ENCODE peak calls at places on chromosomes 6 and 20, in seven cellular contexts. J is fibroblast of the aortic adventitia, Q is epithelial cell of esophagus, O is HL-60, V is PC-9, Z is fibroblast of lung, P is stomach. T is an unnamed sample.

GRCh38 chr20:22791432-22791831 is 207.1 kb upstream of the FOXA2 start:
- DNase-seq in J (no peak), Q (no peak), O (no peak), V (no peak), Z (no peak), P (no peak), T (no peak)

GRCh38 chr6:87350516-87350915 is 5.9 kb downstream of the C6orf163 start:
- DNase-seq in J (no peak), Q (no peak), O (no peak), V (no peak), Z (no peak), P (no peak), T (no peak)

GRCh38 chr6:4460595-4461475 is 315.4 kb upstream of the CDYL start:
- DNase-seq in J (peak; percentile 84), Q (peak; percentile 43), O (no peak), V (no peak), Z (peak; percentile 70), P (peak; percentile 29), T (peak; percentile 96)

GRCh38 chr6:26273673-26274595 is 91.1 kb upstream of the BTN3A2 start:
- DNase-seq in J (peak; percentile 53), Q (peak; percentile 30), O (no peak), V (no peak), Z (peak; percentile 52), P (no peak), T (no peak)

GRCh38 chr6:37781788-37782187 is 37.7 kb upstream of the ZFAND3 start:
- DNase-seq in J (no peak), Q (no peak), O (no peak), V (no peak), Z (no peak), P (no peak), T (no peak)

GRCh38 chr6:165636415-165637048 is 26.5 kb downstream of the PDE10A start:
- DNase-seq in J (peak; percentile 54), Q (no peak), O (no peak), V (no peak), Z (no peak), P (no peak), T (no peak)

GRCh38 chr6:25952535-25952934 is 10.1 kb upstream of the TRIM38 start:
- DNase-seq in J (no peak), Q (no peak), O (no peak), V (no peak), Z (no peak), P (no peak), T (no peak)

GRCh38 chr6:31139599-31139998 is 733 bp upstream of the PSORS1C2 start:
- DNase-seq in J (peak; percentile 58), Q (no peak), O (no peak), V (no peak), Z (no peak), P (no peak), T (no peak)

GRCh38 chr6:13397359-13398080 is 69.2 kb upstream of the TBC1D7 start:
- DNase-seq in J (no peak), Q (no peak), O (no peak), V (no peak), Z (no peak), P (no peak), T (no peak)

GRCh38 chr20:60372282-60372681 is 414.1 kb downstream of the CDH26 start:
- DNase-seq in J (no peak), Q (no peak), O (no peak), V (no peak), Z (no peak), P (no peak), T (no peak)

GRCh38 chr6:143999406-143999805 is 8.7 kb downstream of the PLAGL1 start:
- DNase-seq in J (peak; percentile 99), Q (peak; percentile 62), O (no peak), V (peak; percentile 38), Z (peak; percentile 91), P (no peak), T (no peak)

GRCh38 chr6:40882321-40882720 is 156.7 kb downstream of the UNC5CL start:
- DNase-seq in J (no peak), Q (no peak), O (no peak), V (no peak), Z (no peak), P (no peak), T (no peak)

GRCh38 chr6:151107897-151108427 is 131.8 kb upstream of the AKAP12 start:
- DNase-seq in J (no peak), Q (no peak), O (no peak), V (no peak), Z (no peak), P (no peak), T (no peak)

GRCh38 chr6:165186041-165186440 is 123.4 kb downstream of the C6orf118 start:
- DNase-seq in J (peak; percentile 5), Q (no peak), O (no peak), V (no peak), Z (no peak), P (no peak), T (no peak)

GRCh38 chr20:62708591-62709536 is at the start of gene NTSR1:
- DNase-seq in J (peak; percentile 24), Q (peak; percentile 17), O (peak; percentile 57), V (no peak), Z (no peak), P (no peak), T (no peak)

GRCh38 chr20:4018015-4018748 is 2.8 kb upstream of the RNF24 start:
- DNase-seq in J (peak; percentile 31), Q (peak; percentile 84), O (no peak), V (peak; percentile 98), Z (no peak), P (no peak), T (no peak)

GRCh38 chr6:134676307-134677281 is 273.3 kb downstream of the ALDH8A1 start:
- DNase-seq in J (no peak), Q (peak; percentile 57), O (no peak), V (no peak), Z (peak; percentile 63), P (peak; percentile 49), T (no peak)

GRCh38 chr6:23086100-23086499 is 516.7 kb downstream of the HDGFL1 start:
- DNase-seq in J (no peak), Q (no peak), O (no peak), V (no peak), Z (no peak), P (no peak), T (no peak)

GRCh38 chr6:23077797-23078196 is 508.4 kb downstream of the HDGFL1 start:
- DNase-seq in J (no peak), Q (no peak), O (no peak), V (no peak), Z (no peak), P (no peak), T (no peak)

DNA sequence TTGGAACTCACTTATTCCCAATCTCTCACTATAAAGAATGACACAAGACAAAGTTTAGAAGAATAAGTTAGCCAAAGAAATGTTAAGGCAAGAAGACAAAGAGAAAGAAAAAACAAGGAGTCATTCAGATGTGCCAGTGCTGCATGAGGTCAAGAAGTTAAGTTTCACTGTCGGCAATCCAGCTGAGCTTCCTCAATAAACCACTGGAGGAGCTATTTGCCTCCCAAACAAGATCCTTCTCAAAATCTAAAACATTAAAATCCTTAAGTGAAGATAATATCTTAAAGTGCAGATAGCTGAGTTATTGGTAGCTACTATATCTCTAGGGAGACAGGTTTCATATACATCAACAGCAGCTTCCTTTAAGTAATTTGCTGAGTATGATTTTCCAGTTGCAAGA is 512.3 kb downstream of the HDGFL1 start:
- DNase-seq in J (no peak), Q (no peak), O (no peak), V (no peak), Z (peak; percentile 18), P (no peak), T (no peak)
- TF ChIP-seq CTCF in J (peak; percentile 25), Q (peak; percentile 42), O (no peak), V (peak; percentile 32), Z (peak; percentile 41), P (no peak), T (no peak)

GRCh38 chr20:45998761-45999160 is 9.9 kb upstream of the MMP9 start:
- DNase-seq in J (no peak), Q (no peak), O (peak; percentile 71), V (no peak), Z (no peak), P (no peak), T (peak; percentile 58)

GRCh38 chr20:46001498-46001897 is 7.2 kb upstream of the MMP9 start:
- DNase-seq in J (no peak), Q (no peak), O (no peak), V (no peak), Z (no peak), P (no peak), T (peak; percentile 27)

GRCh38 chr20:45998337-45998736 is 10.4 kb upstream of the MMP9 start:
- DNase-seq in J (no peak), Q (peak; percentile 45), O (peak; percentile 72), V (no peak), Z (no peak), P (no peak), T (peak; percentile 61)

GRCh38 chr20:46000571-46001145 is 8.1 kb upstream of the MMP9 start:
- DNase-seq in J (no peak), Q (no peak), O (no peak), V (no peak), Z (no peak), P (no peak), T (peak; percentile 32)

GRCh38 chr20:45999908-46000570 is 8.7 kb upstream of the MMP9 start:
- DNase-seq in J (no peak), Q (no peak), O (no peak), V (no peak), Z (no peak), P (no peak), T (peak; percentile 58)
- H3K4me3 ChIP-seq in J (no peak overlapping the region), Q (no peak overlapping the region), O (no peak overlapping the region), V (no peak overlapping the region), Z (no peak overlapping the region), P (no peak overlapping the region), T (no peak overlapping the region)

DNA sequence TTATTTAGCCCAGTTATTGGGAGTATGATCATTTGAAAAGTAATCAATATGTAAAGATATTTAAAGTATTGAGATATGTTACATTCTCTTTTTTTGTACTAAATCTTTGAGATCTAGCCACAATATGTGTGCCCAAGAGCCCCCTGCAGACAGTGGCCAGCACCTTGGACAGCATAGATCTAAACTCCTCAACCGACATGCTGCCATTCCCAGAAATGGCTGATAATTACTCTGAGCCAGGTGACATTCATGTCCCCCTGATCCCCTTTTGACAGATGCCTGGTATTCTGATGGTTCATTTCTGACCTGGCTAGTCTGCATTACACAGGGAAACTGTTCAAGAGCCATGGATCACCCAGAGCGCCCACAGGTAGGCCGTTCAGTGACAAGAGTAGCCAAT is 177.1 kb downstream of the ZDHHC14 start:
- DNase-seq in J (no peak), Q (no peak), O (no peak), V (no peak), Z (no peak), P (no peak), T (no peak)
- TF ChIP-seq CTCF in J (no peak), Q (no peak), O (no peak), V (no peak), Z (no peak), P (no peak), T (no peak)

DNA sequence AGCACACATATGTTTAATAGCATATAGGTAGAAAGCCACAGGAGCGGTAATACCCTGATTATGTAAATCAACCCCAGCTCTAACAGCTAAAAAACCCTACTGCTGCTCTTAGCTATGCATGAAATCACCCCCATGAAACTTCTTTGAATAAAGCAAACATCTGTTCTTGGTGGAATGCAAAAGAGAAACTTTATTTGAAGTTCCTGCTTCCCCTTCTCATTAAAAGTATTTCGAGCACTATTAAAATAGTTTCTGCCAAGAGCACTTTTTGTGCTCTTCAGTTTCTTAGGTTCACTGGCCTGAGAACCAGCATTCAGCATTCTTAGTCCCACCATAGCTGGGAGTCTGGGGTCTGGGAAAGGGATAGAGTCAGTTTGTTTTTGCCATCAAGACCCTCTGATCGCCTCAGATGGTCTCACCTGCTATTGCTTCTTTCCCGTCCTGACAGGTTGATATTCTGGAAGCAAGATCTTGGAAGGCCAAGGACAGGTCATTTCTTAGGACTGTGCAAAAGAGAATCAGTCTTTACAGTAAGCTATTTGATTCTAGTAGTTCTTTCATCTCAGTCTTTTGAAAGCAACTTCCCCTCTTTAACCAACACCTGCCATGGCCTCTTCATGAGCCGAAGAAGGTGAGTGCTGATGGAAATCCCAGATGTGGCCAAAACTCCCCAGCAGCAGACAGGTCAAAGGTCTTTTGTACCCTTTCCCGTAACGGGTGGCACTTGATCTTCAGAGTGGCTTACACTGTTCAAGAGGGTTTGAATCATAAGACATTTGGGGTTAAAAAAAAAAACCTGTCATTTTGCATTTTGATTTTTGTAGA is 76.5 kb upstream of the TMEM170B start:
- DNase-seq in J (no peak), Q (no peak), O (no peak), V (no peak), Z (no peak), P (no peak), T (no peak)
- H3K4me3 ChIP-seq in J (no peak overlapping the region), Q (no peak overlapping the region), O (no peak overlapping the region), V (no peak overlapping the region), Z (no peak overlapping the region), P (no peak overlapping the region), T (no peak overlapping the region)